ENCODE peak calls at places on chromosomes 6 and 20, in five cellular contexts. One of them, this sample, is unnamed.

GRCh38 chr20:2299301-2299700 is 3.5 kb downstream of the TGM3 start:
- DNase-seq in thoracic aorta: no peak
- DNase-seq in MM.1S: no peak
- DNase-seq in fibroblast of lung: no peak
- DNase-seq in WERI-Rb-1: no peak
- DNase-seq in this sample: no peak

GRCh38 chr20:33704197-33704924 is 15.7 kb downstream of the PXMP4 start:
- DNase-seq in MM.1S: no peak
- DNase-seq in WERI-Rb-1: no peak
- DNase-seq in fibroblast of lung: no peak
- DNase-seq in thoracic aorta: no peak
- DNase-seq in this sample: no peak

GRCh38 chr20:47610247-47610944 is 108.7 kb downstream of the NCOA3 start:
- DNase-seq in MM.1S: peak; percentile 32
- DNase-seq in fibroblast of lung: peak; percentile 93
- DNase-seq in WERI-Rb-1: no peak
- DNase-seq in thoracic aorta: peak; percentile 40
- DNase-seq in this sample: peak; percentile 58

GRCh38 chr6:88492241-88492640 is 326.1 kb upstream of the CNR1 start:
- DNase-seq in WERI-Rb-1: no peak
- DNase-seq in fibroblast of lung: no peak
- DNase-seq in thoracic aorta: no peak
- DNase-seq in MM.1S: no peak
- DNase-seq in this sample: no peak

GRCh38 chr6:158818580-158819212 is 472 bp downstream of the EZR start:
- DNase-seq in thoracic aorta: no peak
- DNase-seq in fibroblast of lung: peak; percentile 66
- DNase-seq in MM.1S: peak; percentile 42
- DNase-seq in WERI-Rb-1: peak; percentile 61
- DNase-seq in this sample: peak; percentile 80

GRCh38 chr6:84763397-84764331 is 734 bp downstream of the TBX18 start:
- DNase-seq in MM.1S: no peak
- DNase-seq in fibroblast of lung: peak; percentile 61
- DNase-seq in thoracic aorta: peak; percentile 40
- DNase-seq in WERI-Rb-1: peak; percentile 73
- DNase-seq in this sample: no peak

GRCh38 chr6:42363906-42364859 is 87.5 kb downstream of the TRERF1 start:
- DNase-seq in MM.1S: no peak
- DNase-seq in WERI-Rb-1: no peak
- DNase-seq in thoracic aorta: no peak
- DNase-seq in fibroblast of lung: no peak
- DNase-seq in this sample: no peak

GRCh38 chr6:155832596-155832995 is 377.0 kb upstream of the NOX3 start:
- DNase-seq in fibroblast of lung: peak; percentile 79
- DNase-seq in MM.1S: no peak
- DNase-seq in WERI-Rb-1: no peak
- DNase-seq in thoracic aorta: no peak
- DNase-seq in this sample: no peak

GRCh38 chr6:52573295-52573694 is 3.6 kb downstream of the TRAM2 start:
- DNase-seq in fibroblast of lung: peak; percentile 67
- DNase-seq in thoracic aorta: no peak
- DNase-seq in WERI-Rb-1: no peak
- DNase-seq in MM.1S: no peak
- DNase-seq in this sample: no peak

GRCh38 chr6:169957351-169957963 is 206.0 kb downstream of the ERMARD start:
- DNase-seq in MM.1S: no peak
- DNase-seq in fibroblast of lung: no peak
- DNase-seq in WERI-Rb-1: no peak
- DNase-seq in thoracic aorta: no peak
- DNase-seq in this sample: no peak

GRCh38 chr6:146028250-146028789 is 542 bp upstream of the GRM1 start:
- DNase-seq in MM.1S: peak; percentile 20
- DNase-seq in fibroblast of lung: peak; percentile 44
- DNase-seq in WERI-Rb-1: peak; percentile 21
- DNase-seq in thoracic aorta: no peak
- DNase-seq in this sample: peak; percentile 45

GRCh38 chr6:157292202-157292601 is 31.1 kb downstream of the TMEM242 start:
- DNase-seq in WERI-Rb-1: no peak
- DNase-seq in thoracic aorta: no peak
- DNase-seq in fibroblast of lung: no peak
- DNase-seq in MM.1S: peak; percentile 39
- DNase-seq in this sample: no peak

GRCh38 chr20:20367681-20368413 is at the start of gene INSM1:
- DNase-seq in WERI-Rb-1: peak; percentile 99
- DNase-seq in fibroblast of lung: no peak
- DNase-seq in thoracic aorta: no peak
- DNase-seq in MM.1S: no peak
- DNase-seq in this sample: peak; percentile 63

GRCh38 chr6:25302677-25303128 is 23.5 kb downstream of the CARMIL1 start:
- DNase-seq in fibroblast of lung: peak; percentile 94
- DNase-seq in thoracic aorta: no peak
- DNase-seq in MM.1S: no peak
- DNase-seq in WERI-Rb-1: no peak
- DNase-seq in this sample: no peak

GRCh38 chr6:155093430-155093829 is 98.3 kb downstream of the TIAM2 start:
- DNase-seq in MM.1S: no peak
- DNase-seq in fibroblast of lung: no peak
- DNase-seq in thoracic aorta: no peak
- DNase-seq in WERI-Rb-1: no peak
- DNase-seq in this sample: no peak

GRCh38 chr6:46748940-46749503 is 2.3 kb downstream of the ANKRD66 start:
- DNase-seq in WERI-Rb-1: no peak
- DNase-seq in thoracic aorta: no peak
- DNase-seq in MM.1S: no peak
- DNase-seq in fibroblast of lung: no peak
- DNase-seq in this sample: no peak

GRCh38 chr6:110226261-110226660 is 46.0 kb downstream of the CDC40 start:
- DNase-seq in MM.1S: no peak
- DNase-seq in fibroblast of lung: no peak
- DNase-seq in thoracic aorta: no peak
- DNase-seq in WERI-Rb-1: no peak
- DNase-seq in this sample: no peak

GRCh38 chr6:132812255-132812732 is 2.1 kb upstream of the RPS12 start:
- DNase-seq in thoracic aorta: no peak
- DNase-seq in MM.1S: no peak
- DNase-seq in fibroblast of lung: peak; percentile 50
- DNase-seq in WERI-Rb-1: no peak
- DNase-seq in this sample: no peak

DNA sequence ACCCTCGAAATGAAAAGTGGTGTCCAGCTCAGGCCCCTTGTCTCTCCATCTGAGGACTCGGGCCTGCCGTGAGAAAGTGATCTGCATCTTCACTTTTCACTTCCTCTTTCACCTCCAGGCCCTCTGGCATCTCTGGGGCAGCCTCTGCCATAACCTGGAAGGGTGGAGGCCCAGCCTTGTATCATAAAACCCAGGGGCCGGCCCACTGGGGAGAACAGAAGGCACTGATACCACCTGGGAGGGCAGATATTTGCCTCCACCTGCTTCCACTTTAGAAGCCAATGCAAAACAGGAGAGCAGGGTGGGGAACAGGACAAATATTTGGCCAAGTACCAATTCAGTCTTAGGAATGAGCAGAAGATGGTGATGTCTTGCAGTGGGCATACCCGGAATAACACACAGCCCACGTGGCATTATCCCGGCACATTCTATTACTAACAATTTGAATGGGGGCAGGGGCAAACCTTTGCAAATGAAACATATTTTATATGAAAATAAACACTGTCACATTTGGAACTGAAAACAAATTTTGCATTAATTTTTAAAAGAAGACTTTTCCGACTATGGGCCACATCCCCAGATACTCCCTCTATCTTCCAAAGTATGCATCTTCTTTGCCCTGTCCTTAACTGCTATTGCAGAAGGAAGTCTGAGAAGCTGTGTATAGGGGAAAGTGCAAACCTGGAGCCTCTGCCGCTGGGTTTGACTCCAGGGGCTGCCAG is 69.2 kb upstream of the TBC1D7 start:
- DNase-seq in WERI-Rb-1: no peak
- DNase-seq in fibroblast of lung: peak; percentile 10
- DNase-seq in thoracic aorta: no peak
- DNase-seq in MM.1S: peak; percentile 39
- DNase-seq in this sample: peak; percentile 71
- TF ChIP-seq CTCF in WERI-Rb-1: peak; percentile 23
- TF ChIP-seq CTCF in fibroblast of lung: no peak
- TF ChIP-seq CTCF in thoracic aorta: no peak
- TF ChIP-seq CTCF in MM.1S: no peak
- TF ChIP-seq CTCF in this sample: no peak

GRCh38 chr6:71289039-71289801 is 609 bp downstream of the OGFRL1 start:
- DNase-seq in thoracic aorta: no peak
- DNase-seq in fibroblast of lung: peak; percentile 20
- DNase-seq in WERI-Rb-1: no peak
- DNase-seq in MM.1S: peak; percentile 50
- DNase-seq in this sample: no peak

GRCh38 chr6:71287038-71287437 is 1.6 kb upstream of the OGFRL1 start:
- DNase-seq in fibroblast of lung: no peak
- DNase-seq in WERI-Rb-1: peak; percentile 38
- DNase-seq in thoracic aorta: no peak
- DNase-seq in MM.1S: peak; percentile 13
- DNase-seq in this sample: no peak

GRCh38 chr6:71287926-71288227 is 734 bp upstream of the OGFRL1 start:
- DNase-seq in WERI-Rb-1: no peak
- DNase-seq in MM.1S: no peak
- DNase-seq in thoracic aorta: no peak
- DNase-seq in fibroblast of lung: no peak
- DNase-seq in this sample: no peak

GRCh38 chr6:71289802-71290175 is 1.2 kb downstream of the OGFRL1 start:
- DNase-seq in MM.1S: no peak
- DNase-seq in fibroblast of lung: no peak
- DNase-seq in thoracic aorta: no peak
- DNase-seq in WERI-Rb-1: no peak
- DNase-seq in this sample: no peak

GRCh38 chr6:71288228-71289038 is at the start of gene OGFRL1:
- DNase-seq in thoracic aorta: peak; percentile 25
- DNase-seq in MM.1S: peak; percentile 89
- DNase-seq in WERI-Rb-1: peak; percentile 89
- DNase-seq in fibroblast of lung: peak; percentile 66
- DNase-seq in this sample: peak; percentile 87
- TF ChIP-seq CTCF in thoracic aorta: peak; percentile 19
- TF ChIP-seq CTCF in MM.1S: no peak
- TF ChIP-seq CTCF in WERI-Rb-1: peak; percentile 16
- TF ChIP-seq CTCF in fibroblast of lung: no peak
- TF ChIP-seq CTCF in this sample: no peak

GRCh38 chr6:44477293-44477894 is 89.9 kb downstream of the CDC5L start:
- DNase-seq in WERI-Rb-1: no peak
- DNase-seq in fibroblast of lung: no peak
- DNase-seq in MM.1S: no peak
- DNase-seq in thoracic aorta: no peak
- DNase-seq in this sample: no peak
- TF ChIP-seq CTCF in WERI-Rb-1: no peak
- TF ChIP-seq CTCF in fibroblast of lung: no peak
- TF ChIP-seq CTCF in MM.1S: no peak
- TF ChIP-seq CTCF in thoracic aorta: no peak
- TF ChIP-seq CTCF in this sample: no peak

DNA sequence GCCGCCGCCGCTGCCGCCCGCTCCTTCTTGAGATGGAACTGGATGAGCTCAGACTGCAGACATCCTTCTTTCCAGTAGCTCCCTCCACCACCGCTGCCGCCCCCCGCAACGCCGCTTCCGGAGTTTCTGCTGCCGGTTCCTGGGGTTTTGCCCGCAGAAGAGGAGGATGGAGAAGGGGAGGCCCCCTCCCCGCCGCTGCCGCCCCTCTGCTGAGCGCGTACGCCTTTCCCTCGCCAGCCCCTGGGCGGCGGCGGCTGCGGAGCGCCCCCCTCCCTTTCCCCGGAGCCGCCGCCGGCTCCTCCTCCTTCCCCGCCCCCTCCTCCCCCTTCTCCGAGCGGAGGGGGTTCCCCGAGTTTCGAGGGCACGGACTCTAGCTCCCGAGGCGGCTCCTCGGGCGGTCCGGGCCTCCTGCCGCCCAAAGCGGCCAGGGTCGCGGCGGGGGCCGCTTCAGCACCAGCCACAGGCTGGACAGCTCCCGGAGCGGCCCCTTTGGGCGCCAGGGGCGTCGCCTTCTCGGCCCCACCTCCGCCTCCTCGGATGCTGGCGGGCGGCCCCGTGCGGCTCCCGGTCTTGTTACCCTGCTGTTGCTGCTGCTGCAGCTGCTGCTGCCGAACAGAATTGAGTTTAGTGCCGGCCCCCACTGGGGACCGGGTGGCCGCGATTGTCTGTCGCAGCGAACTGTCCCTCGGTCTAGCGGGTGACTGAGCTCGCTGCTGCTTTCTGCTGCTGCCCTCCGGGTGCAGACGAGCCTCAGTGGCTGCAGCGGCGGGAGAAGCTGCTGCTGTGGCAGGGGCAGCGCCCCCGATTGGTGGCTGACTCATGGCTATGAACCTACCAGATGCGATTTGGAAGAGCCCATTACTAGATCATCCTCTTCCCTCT is 3.1 kb downstream of the MTCL3 start:
- DNase-seq in fibroblast of lung: peak; percentile 74
- DNase-seq in WERI-Rb-1: peak; percentile 76
- DNase-seq in thoracic aorta: no peak
- DNase-seq in MM.1S: peak; percentile 79
- DNase-seq in this sample: peak; percentile 83
- TF ChIP-seq CTCF in fibroblast of lung: peak; percentile 19
- TF ChIP-seq CTCF in WERI-Rb-1: peak; percentile 8
- TF ChIP-seq CTCF in thoracic aorta: no peak
- TF ChIP-seq CTCF in MM.1S: no peak
- TF ChIP-seq CTCF in this sample: peak; percentile 8

GRCh38 chr6:93017213-93017612 is 402.1 kb downstream of the EPHA7 start:
- DNase-seq in MM.1S: peak; percentile 30
- DNase-seq in fibroblast of lung: no peak
- DNase-seq in thoracic aorta: no peak
- DNase-seq in WERI-Rb-1: peak; percentile 18
- DNase-seq in this sample: no peak
- TF ChIP-seq CTCF in MM.1S: peak; percentile 32
- TF ChIP-seq CTCF in fibroblast of lung: no peak
- TF ChIP-seq CTCF in thoracic aorta: no peak
- TF ChIP-seq CTCF in WERI-Rb-1: peak; percentile 57
- TF ChIP-seq CTCF in this sample: no peak